ENCODE peak calls at places on chromosomes 12 and 14, in seven cellular contexts. P, K, R, N, C, M and T are unnamed samples.
A peak's percentile ranks its signal among the peaks of the same experiment; 100 is the strongest.

GRCh38 chr12:41302979-41303403 is 114.9 kb downstream of the PDZRN4 start:
- DNase-seq in P (no peak), K (no peak), R (no peak), N (no peak), C (no peak), M (no peak), T (no peak)

GRCh38 chr12:131088701-131089525 is 135.2 kb downstream of the ADGRD1 start:
- DNase-seq in P (no peak), K (peak; percentile 10), R (no peak), N (no peak), C (peak; percentile 53), M (no peak), T (no peak)

GRCh38 chr12:20549115-20549719 is 145.9 kb upstream of the SLCO1C1 start:
- DNase-seq in P (peak; percentile 33), K (peak; percentile 33), R (no peak), N (peak; percentile 38), C (no peak), M (peak; percentile 1), T (no peak)

GRCh38 chr12:95763809-95764253 is 26.7 kb downstream of the NTN4 start:
- DNase-seq in P (peak; percentile 56), K (no peak), R (no peak), N (no peak), C (no peak), M (peak; percentile 88), T (no peak)

GRCh38 chr12:38543151-38543550 is 226.6 kb downstream of the ALG10B start:
- DNase-seq in P (no peak), K (no peak), R (no peak), N (no peak), C (no peak), M (no peak), T (no peak)

GRCh38 chr14:75341639-75342038 is 63.0 kb downstream of the FOS start:
- DNase-seq in P (no peak), K (no peak), R (no peak), N (no peak), C (no peak), M (no peak), T (no peak)

GRCh38 chr14:94390372-94391086 is 2.1 kb upstream of the SERPINA1 start:
- DNase-seq in P (peak; percentile 46), K (no peak), R (no peak), N (peak; percentile 82), C (no peak), M (peak; percentile 34), T (no peak)

GRCh38 chr12:53551889-53552291 is 44.6 kb upstream of the NPFF start:
- DNase-seq in P (no peak), K (no peak), R (no peak), N (no peak), C (no peak), M (no peak), T (no peak)

GRCh38 chr12:51951843-51952722 is 584 bp downstream of the ACVR1B start:
- DNase-seq in P (peak; percentile 36), K (peak; percentile 48), R (peak; percentile 67), N (peak; percentile 85), C (peak; percentile 78), M (no peak), T (peak; percentile 16)

GRCh38 chr12:93539821-93540220 is 32.7 kb upstream of the SOCS2 start:
- DNase-seq in P (no peak), K (no peak), R (no peak), N (no peak), C (no peak), M (no peak), T (no peak)

GRCh38 chr14:36069535-36069900 is 107.0 kb downstream of the PTCSC3 start:
- DNase-seq in P (no peak), K (peak; percentile 42), R (peak; percentile 26), N (no peak), C (no peak), M (no peak), T (peak; percentile 16)

GRCh38 chr12:68792952-68793351 is 15.0 kb upstream of the MDM2 start:
- DNase-seq in P (no peak), K (no peak), R (no peak), N (no peak), C (no peak), M (peak; percentile 75), T (no peak)

GRCh38 chr12:107135177-107135576 is 41.8 kb upstream of the CRY1 start:
- DNase-seq in P (no peak), K (no peak), R (no peak), N (no peak), C (no peak), M (no peak), T (no peak)

GRCh38 chr12:47120736-47121135 is 41.0 kb upstream of the AMIGO2 start:
- DNase-seq in P (no peak), K (no peak), R (no peak), N (no peak), C (no peak), M (no peak), T (no peak)

GRCh38 chr14:68658029-68658509 is 134.8 kb downstream of the ZFP36L1 start:
- DNase-seq in P (no peak), K (no peak), R (no peak), N (no peak), C (peak; percentile 48), M (no peak), T (no peak)